ENCODE peak calls at places on chromosomes 6 and 20, in ten cellular contexts. One of them, this sample, is unnamed.
A peak's percentile ranks its signal among the peaks of the same experiment; 100 is the strongest.

GRCh38 chr20:58712116-58712822 is 19.7 kb downstream of the NPEPL1 start:
- DNase-seq in H54: no peak
- DNase-seq in erythroblast: no peak
- DNase-seq in gastrocnemius medialis: peak; percentile 9
- DNase-seq in A549: no peak
- DNase-seq in lower leg skin: peak; percentile 8
- DNase-seq in uterus: no peak
- DNase-seq in upper lobe of left lung: no peak
- DNase-seq in thyroid gland: no peak
- DNase-seq in IMR-90: no peak
- DNase-seq in this sample: peak; percentile 36

GRCh38 chr6:53250137-53250760 is 98.5 kb downstream of the ELOVL5 start:
- DNase-seq in lower leg skin: no peak
- DNase-seq in uterus: no peak
- DNase-seq in A549: peak; percentile 5
- DNase-seq in IMR-90: peak; percentile 10
- DNase-seq in thyroid gland: no peak
- DNase-seq in erythroblast: no peak
- DNase-seq in gastrocnemius medialis: no peak
- DNase-seq in H54: no peak
- DNase-seq in upper lobe of left lung: no peak
- DNase-seq in this sample: no peak

GRCh38 chr6:156808287-156808686 is 31.1 kb downstream of the ARID1B start:
- DNase-seq in erythroblast: peak; percentile 13
- DNase-seq in lower leg skin: no peak
- DNase-seq in uterus: no peak
- DNase-seq in gastrocnemius medialis: no peak
- DNase-seq in IMR-90: peak; percentile 13
- DNase-seq in thyroid gland: peak; percentile 62
- DNase-seq in A549: no peak
- DNase-seq in upper lobe of left lung: no peak
- DNase-seq in H54: no peak
- DNase-seq in this sample: no peak

GRCh38 chr6:134437376-134437775 is 119.5 kb upstream of the SGK1 start:
- DNase-seq in erythroblast: peak; percentile 22
- DNase-seq in IMR-90: peak; percentile 75
- DNase-seq in uterus: no peak
- DNase-seq in thyroid gland: no peak
- DNase-seq in A549: peak; percentile 53
- DNase-seq in upper lobe of left lung: no peak
- DNase-seq in gastrocnemius medialis: peak; percentile 33
- DNase-seq in lower leg skin: no peak
- DNase-seq in H54: no peak
- DNase-seq in this sample: no peak

GRCh38 chr20:13412806-13413445 is 191.9 kb downstream of the ISM1 start:
- DNase-seq in uterus: no peak
- DNase-seq in upper lobe of left lung: no peak
- DNase-seq in thyroid gland: peak; percentile 46
- DNase-seq in lower leg skin: no peak
- DNase-seq in H54: no peak
- DNase-seq in IMR-90: peak; percentile 15
- DNase-seq in erythroblast: no peak
- DNase-seq in A549: peak; percentile 28
- DNase-seq in gastrocnemius medialis: no peak
- DNase-seq in this sample: peak; percentile 65

GRCh38 chr6:151175924-151176445 is 63.8 kb upstream of the AKAP12 start:
- DNase-seq in A549: no peak
- DNase-seq in upper lobe of left lung: no peak
- DNase-seq in uterus: no peak
- DNase-seq in gastrocnemius medialis: no peak
- DNase-seq in lower leg skin: no peak
- DNase-seq in thyroid gland: no peak
- DNase-seq in IMR-90: no peak
- DNase-seq in H54: no peak
- DNase-seq in erythroblast: no peak
- DNase-seq in this sample: no peak

GRCh38 chr6:149560736-149561135 is 5.4 kb upstream of the GINM1 start:
- DNase-seq in thyroid gland: no peak
- DNase-seq in upper lobe of left lung: no peak
- DNase-seq in IMR-90: no peak
- DNase-seq in gastrocnemius medialis: no peak
- DNase-seq in A549: peak; percentile 36
- DNase-seq in lower leg skin: no peak
- DNase-seq in uterus: no peak
- DNase-seq in erythroblast: peak; percentile 40
- DNase-seq in H54: no peak
- DNase-seq in this sample: no peak

GRCh38 chr20:41415191-41415590 is 48.6 kb upstream of the EMILIN3 start:
- DNase-seq in gastrocnemius medialis: no peak
- DNase-seq in upper lobe of left lung: no peak
- DNase-seq in thyroid gland: no peak
- DNase-seq in H54: no peak
- DNase-seq in lower leg skin: no peak
- DNase-seq in IMR-90: no peak
- DNase-seq in erythroblast: no peak
- DNase-seq in A549: no peak
- DNase-seq in uterus: no peak
- DNase-seq in this sample: no peak

GRCh38 chr6:714100-714499 is 21.2 kb upstream of the EXOC2 start:
- DNase-seq in gastrocnemius medialis: no peak
- DNase-seq in IMR-90: no peak
- DNase-seq in erythroblast: no peak
- DNase-seq in thyroid gland: no peak
- DNase-seq in uterus: no peak
- DNase-seq in upper lobe of left lung: no peak
- DNase-seq in H54: no peak
- DNase-seq in lower leg skin: no peak
- DNase-seq in A549: no peak
- DNase-seq in this sample: no peak

DNA sequence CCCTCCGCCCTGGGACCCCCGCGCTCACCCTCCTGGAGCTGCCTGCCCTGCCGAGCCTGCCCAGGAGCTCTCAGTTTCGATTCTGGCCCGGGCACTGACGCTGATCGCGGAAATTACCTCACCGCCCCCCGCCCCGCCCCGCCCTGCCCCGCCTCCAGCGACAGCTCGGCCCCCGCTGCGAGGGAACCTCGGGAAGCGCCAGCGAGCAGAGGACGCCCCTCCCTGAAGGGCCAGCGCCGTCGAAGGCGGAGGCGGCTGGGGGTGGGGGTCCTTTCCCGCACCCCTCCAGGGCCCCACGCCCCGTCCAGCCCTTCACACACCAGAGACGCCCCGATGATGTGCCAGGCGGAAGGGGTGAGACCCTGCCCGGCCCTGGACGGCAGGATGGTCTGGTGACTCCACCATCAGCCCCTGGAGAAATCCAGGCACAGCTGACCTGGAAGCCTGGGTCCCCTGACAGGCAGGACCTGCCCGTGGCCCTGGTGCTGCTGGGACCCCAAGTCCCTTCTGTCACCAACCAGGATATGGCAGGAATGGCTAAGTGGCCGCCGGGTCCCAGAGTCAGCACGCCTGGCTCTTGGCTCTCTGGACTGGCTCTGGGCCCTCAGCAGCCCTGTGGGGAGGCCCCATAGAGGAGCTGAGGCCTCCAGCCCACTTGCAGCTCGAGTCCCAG is at the start of gene HELZ2:
- DNase-seq in A549: no peak
- DNase-seq in IMR-90: peak; percentile 44
- DNase-seq in erythroblast: peak; percentile 81
- DNase-seq in uterus: peak; percentile 79
- DNase-seq in H54: peak; percentile 84
- DNase-seq in lower leg skin: peak; percentile 65
- DNase-seq in thyroid gland: peak; percentile 78
- DNase-seq in upper lobe of left lung: peak; percentile 92
- DNase-seq in gastrocnemius medialis: peak; percentile 41
- DNase-seq in this sample: peak; percentile 85
- TF ChIP-seq POLR2A in A549: peak; percentile 36
- TF ChIP-seq POLR2A in IMR-90: peak; percentile 64
- TF ChIP-seq POLR2A in erythroblast: no peak
- TF ChIP-seq POLR2A in uterus: no peak
- TF ChIP-seq POLR2A in H54: peak; percentile 74
- TF ChIP-seq POLR2A in lower leg skin: no peak
- TF ChIP-seq POLR2A in thyroid gland: no peak
- TF ChIP-seq POLR2A in upper lobe of left lung: peak; percentile 39
- TF ChIP-seq POLR2A in gastrocnemius medialis: no peak
- TF ChIP-seq POLR2A in this sample: peak; percentile 31

DNA sequence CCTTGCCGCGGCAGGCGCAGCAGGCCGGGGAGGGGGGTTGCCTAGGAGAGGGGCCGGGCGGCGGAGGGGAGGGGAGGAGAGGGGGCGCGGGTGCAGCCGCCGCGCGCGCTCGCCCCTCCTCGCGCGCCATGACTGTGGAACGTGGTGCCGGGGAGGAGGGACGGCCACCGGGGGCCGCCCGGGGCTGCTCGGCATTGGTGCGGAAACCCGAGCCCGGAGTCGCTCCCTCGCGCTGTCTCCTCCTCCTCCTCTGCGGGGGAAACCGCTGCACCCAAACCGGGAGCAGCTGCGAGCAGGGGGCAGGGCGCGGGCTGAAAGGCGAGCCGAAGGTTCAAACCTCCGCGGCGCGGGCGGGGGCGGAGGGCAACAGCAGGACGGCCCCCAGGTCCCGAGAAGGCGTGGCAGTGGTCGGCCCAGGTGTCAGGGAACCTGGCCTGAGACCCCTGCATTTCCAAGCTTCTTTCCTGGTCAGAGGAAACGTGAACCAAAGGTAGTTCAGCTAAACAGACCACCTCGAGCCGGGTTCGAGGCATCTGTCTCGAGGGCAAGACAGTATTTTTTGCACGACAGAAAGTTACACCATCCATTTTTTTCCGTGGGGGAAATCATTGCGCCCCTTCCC is 1.4 kb upstream of the TRERF1 start:
- DNase-seq in uterus: peak; percentile 92
- DNase-seq in lower leg skin: peak; percentile 78
- DNase-seq in IMR-90: peak; percentile 90
- DNase-seq in A549: peak; percentile 76
- DNase-seq in upper lobe of left lung: peak; percentile 94
- DNase-seq in erythroblast: peak; percentile 63
- DNase-seq in thyroid gland: peak; percentile 90
- DNase-seq in H54: peak; percentile 90
- DNase-seq in gastrocnemius medialis: peak; percentile 76
- DNase-seq in this sample: peak; percentile 74
- TF ChIP-seq POLR2A in uterus: peak; percentile 77
- TF ChIP-seq POLR2A in lower leg skin: no peak
- TF ChIP-seq POLR2A in IMR-90: no peak
- TF ChIP-seq POLR2A in A549: peak; percentile 59
- TF ChIP-seq POLR2A in upper lobe of left lung: peak; percentile 56
- TF ChIP-seq POLR2A in erythroblast: no peak
- TF ChIP-seq POLR2A in thyroid gland: no peak
- TF ChIP-seq POLR2A in H54: peak; percentile 28
- TF ChIP-seq POLR2A in gastrocnemius medialis: peak; percentile 59
- TF ChIP-seq POLR2A in this sample: no peak

GRCh38 chr6:7229376-7230326 is 83.3 kb downstream of the SSR1 start:
- DNase-seq in IMR-90: no peak
- DNase-seq in uterus: no peak
- DNase-seq in upper lobe of left lung: peak; percentile 74
- DNase-seq in H54: no peak
- DNase-seq in gastrocnemius medialis: no peak
- DNase-seq in lower leg skin: no peak
- DNase-seq in thyroid gland: no peak
- DNase-seq in erythroblast: no peak
- DNase-seq in A549: no peak
- DNase-seq in this sample: no peak
- TF ChIP-seq POLR2A in IMR-90: no peak
- TF ChIP-seq POLR2A in uterus: no peak
- TF ChIP-seq POLR2A in upper lobe of left lung: no peak
- TF ChIP-seq POLR2A in H54: no peak
- TF ChIP-seq POLR2A in gastrocnemius medialis: no peak
- TF ChIP-seq POLR2A in lower leg skin: no peak
- TF ChIP-seq POLR2A in thyroid gland: no peak
- TF ChIP-seq POLR2A in erythroblast: no peak
- TF ChIP-seq POLR2A in A549: no peak
- TF ChIP-seq POLR2A in this sample: no peak

DNA sequence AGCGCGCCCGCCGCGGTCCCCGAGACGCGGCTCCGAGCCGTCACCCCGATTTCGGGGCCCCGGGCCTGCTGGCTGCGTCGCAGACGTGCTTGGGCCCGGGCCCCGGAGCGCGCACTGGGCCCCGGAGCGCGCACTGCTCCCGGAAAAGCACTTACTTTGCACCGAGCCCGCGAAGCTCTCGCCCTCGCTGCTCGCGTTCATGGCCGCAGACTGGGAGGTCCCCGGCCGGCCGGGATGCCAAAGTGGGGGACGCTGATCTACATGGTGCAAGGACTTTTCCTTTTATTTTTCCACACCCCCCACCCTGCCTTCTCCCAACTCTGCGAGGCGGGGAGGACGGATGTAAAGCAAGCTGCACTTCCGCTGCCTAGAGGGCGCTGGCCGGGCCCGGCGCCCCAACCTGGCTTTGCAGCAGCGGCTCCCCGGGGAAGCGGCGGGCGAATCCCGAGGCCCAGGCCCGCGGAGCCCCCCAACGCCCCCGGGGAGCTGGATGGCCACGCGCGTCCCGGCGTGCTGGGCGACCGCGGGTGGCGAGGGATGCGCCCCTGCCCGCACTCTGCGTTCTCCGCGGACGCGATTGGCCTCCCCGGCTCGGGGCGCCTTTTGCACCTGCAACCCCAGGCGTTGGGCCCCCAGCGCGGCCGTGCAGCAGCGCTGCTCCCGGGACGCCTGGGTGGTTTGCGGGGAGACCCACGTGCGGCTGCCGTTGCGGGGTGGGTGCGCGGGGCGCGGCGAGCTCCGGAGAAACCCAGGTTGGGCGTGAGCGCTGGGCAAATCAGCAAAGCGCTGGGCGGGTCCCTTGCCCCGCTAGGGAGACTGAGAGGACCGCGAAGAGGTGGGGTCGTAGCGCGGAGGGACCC is at the start of gene ZFP64:
- DNase-seq in gastrocnemius medialis: peak; percentile 36
- DNase-seq in upper lobe of left lung: peak; percentile 95
- DNase-seq in lower leg skin: peak; percentile 47
- DNase-seq in H54: peak; percentile 76
- DNase-seq in uterus: peak; percentile 54
- DNase-seq in erythroblast: peak; percentile 74
- DNase-seq in A549: peak; percentile 88
- DNase-seq in thyroid gland: peak; percentile 73
- DNase-seq in IMR-90: peak; percentile 76
- DNase-seq in this sample: peak; percentile 85
- TF ChIP-seq POLR2A in gastrocnemius medialis: no peak
- TF ChIP-seq POLR2A in upper lobe of left lung: peak; percentile 67
- TF ChIP-seq POLR2A in lower leg skin: no peak
- TF ChIP-seq POLR2A in H54: no peak
- TF ChIP-seq POLR2A in uterus: no peak
- TF ChIP-seq POLR2A in erythroblast: peak; percentile 49
- TF ChIP-seq POLR2A in A549: peak; percentile 61
- TF ChIP-seq POLR2A in thyroid gland: no peak
- TF ChIP-seq POLR2A in IMR-90: peak; percentile 40
- TF ChIP-seq POLR2A in this sample: peak; percentile 73

GRCh38 chr6:165817148-165817547 is 154.1 kb upstream of the PDE10A start:
- DNase-seq in IMR-90: no peak
- DNase-seq in lower leg skin: no peak
- DNase-seq in uterus: no peak
- DNase-seq in thyroid gland: no peak
- DNase-seq in upper lobe of left lung: no peak
- DNase-seq in A549: no peak
- DNase-seq in H54: no peak
- DNase-seq in gastrocnemius medialis: no peak
- DNase-seq in erythroblast: no peak
- DNase-seq in this sample: no peak
- TF ChIP-seq POLR2A in IMR-90: no peak
- TF ChIP-seq POLR2A in lower leg skin: no peak
- TF ChIP-seq POLR2A in uterus: no peak
- TF ChIP-seq POLR2A in thyroid gland: no peak
- TF ChIP-seq POLR2A in upper lobe of left lung: no peak
- TF ChIP-seq POLR2A in A549: no peak
- TF ChIP-seq POLR2A in H54: no peak
- TF ChIP-seq POLR2A in gastrocnemius medialis: no peak
- TF ChIP-seq POLR2A in erythroblast: no peak
- TF ChIP-seq POLR2A in this sample: no peak

This sample was measured in right lobe of liver.